ENCODE peak calls at places on chromosomes 12 and 14, in nine cellular contexts. One of them, this sample, is unnamed.

GRCh38 chr12:55724226-55724939 is 4.2 kb downstream of the RDH5 start:
- DNase-seq in fibroblast of lung: peak; percentile 60
- DNase-seq in upper lobe of left lung: no peak
- DNase-seq in HFF-Myc: no peak
- DNase-seq in IMR-90: peak; percentile 69
- DNase-seq in HepG2: peak; percentile 60
- DNase-seq in fibroblast of the aortic adventitia: peak; percentile 76
- DNase-seq in astrocyte of the spinal cord: peak; percentile 68
- DNase-seq in stomach: peak; percentile 76
- DNase-seq in this sample: no peak

GRCh38 chr14:51848120-51848519 is 12.3 kb upstream of the GNG2 start:
- DNase-seq in fibroblast of lung: no peak
- DNase-seq in fibroblast of the aortic adventitia: peak; percentile 39
- DNase-seq in astrocyte of the spinal cord: no peak
- DNase-seq in HepG2: no peak
- DNase-seq in HFF-Myc: no peak
- DNase-seq in stomach: no peak
- DNase-seq in upper lobe of left lung: no peak
- DNase-seq in IMR-90: no peak
- DNase-seq in this sample: no peak

GRCh38 chr12:95484524-95484923 is 10.6 kb downstream of the METAP2 start:
- DNase-seq in HepG2: no peak
- DNase-seq in IMR-90: peak; percentile 10
- DNase-seq in astrocyte of the spinal cord: peak; percentile 30
- DNase-seq in stomach: no peak
- DNase-seq in fibroblast of the aortic adventitia: peak; percentile 21
- DNase-seq in HFF-Myc: no peak
- DNase-seq in upper lobe of left lung: no peak
- DNase-seq in fibroblast of lung: peak; percentile 12
- DNase-seq in this sample: no peak

GRCh38 chr12:91204416-91204815 is 21.8 kb upstream of the DCN start:
- DNase-seq in IMR-90: peak; percentile 51
- DNase-seq in astrocyte of the spinal cord: no peak
- DNase-seq in fibroblast of lung: no peak
- DNase-seq in upper lobe of left lung: no peak
- DNase-seq in HepG2: no peak
- DNase-seq in fibroblast of the aortic adventitia: no peak
- DNase-seq in HFF-Myc: no peak
- DNase-seq in stomach: no peak
- DNase-seq in this sample: no peak

GRCh38 chr12:62436164-62436503 is 30.5 kb upstream of the MON2 start:
- DNase-seq in upper lobe of left lung: no peak
- DNase-seq in fibroblast of lung: no peak
- DNase-seq in HepG2: no peak
- DNase-seq in IMR-90: no peak
- DNase-seq in fibroblast of the aortic adventitia: no peak
- DNase-seq in stomach: no peak
- DNase-seq in astrocyte of the spinal cord: no peak
- DNase-seq in HFF-Myc: no peak
- DNase-seq in this sample: no peak

GRCh38 chr12:70849265-70849960 is 71.1 kb downstream of the PTPRR start:
- DNase-seq in stomach: no peak
- DNase-seq in HepG2: peak; percentile 2
- DNase-seq in IMR-90: peak; percentile 0
- DNase-seq in fibroblast of the aortic adventitia: peak; percentile 87
- DNase-seq in fibroblast of lung: peak; percentile 32
- DNase-seq in HFF-Myc: peak; percentile 2
- DNase-seq in astrocyte of the spinal cord: peak; percentile 20
- DNase-seq in upper lobe of left lung: no peak
- DNase-seq in this sample: no peak

GRCh38 chr14:95043732-95044462 is 113.4 kb downstream of the DICER1 start:
- DNase-seq in fibroblast of lung: no peak
- DNase-seq in stomach: no peak
- DNase-seq in HepG2: no peak
- DNase-seq in upper lobe of left lung: no peak
- DNase-seq in IMR-90: no peak
- DNase-seq in astrocyte of the spinal cord: no peak
- DNase-seq in fibroblast of the aortic adventitia: no peak
- DNase-seq in HFF-Myc: no peak
- DNase-seq in this sample: no peak

GRCh38 chr12:4819654-4820053 is 90.1 kb upstream of the KCNA1 start:
- DNase-seq in fibroblast of lung: peak; percentile 42
- DNase-seq in astrocyte of the spinal cord: no peak
- DNase-seq in fibroblast of the aortic adventitia: peak; percentile 40
- DNase-seq in HepG2: no peak
- DNase-seq in stomach: no peak
- DNase-seq in IMR-90: peak; percentile 13
- DNase-seq in upper lobe of left lung: no peak
- DNase-seq in HFF-Myc: no peak
- DNase-seq in this sample: no peak

GRCh38 chr14:67420102-67420739 is 8.3 kb upstream of the PLEK2 start:
- DNase-seq in HFF-Myc: no peak
- DNase-seq in fibroblast of lung: no peak
- DNase-seq in upper lobe of left lung: no peak
- DNase-seq in HepG2: peak; percentile 32
- DNase-seq in fibroblast of the aortic adventitia: no peak
- DNase-seq in IMR-90: no peak
- DNase-seq in stomach: no peak
- DNase-seq in astrocyte of the spinal cord: no peak
- DNase-seq in this sample: peak; percentile 33

GRCh38 chr12:94832780-94833760 is 170.4 kb downstream of the NDUFA12 start:
- DNase-seq in upper lobe of left lung: peak; percentile 13
- DNase-seq in HepG2: no peak
- DNase-seq in astrocyte of the spinal cord: peak; percentile 73
- DNase-seq in IMR-90: peak; percentile 1
- DNase-seq in HFF-Myc: no peak
- DNase-seq in fibroblast of lung: peak; percentile 36
- DNase-seq in fibroblast of the aortic adventitia: peak; percentile 70
- DNase-seq in stomach: no peak
- DNase-seq in this sample: no peak

GRCh38 chr14:30108975-30109700 is 181.5 kb upstream of the PRKD1 start:
- DNase-seq in astrocyte of the spinal cord: no peak
- DNase-seq in upper lobe of left lung: no peak
- DNase-seq in fibroblast of the aortic adventitia: no peak
- DNase-seq in HepG2: no peak
- DNase-seq in fibroblast of lung: peak; percentile 30
- DNase-seq in stomach: no peak
- DNase-seq in HFF-Myc: no peak
- DNase-seq in IMR-90: peak; percentile 80
- DNase-seq in this sample: no peak

GRCh38 chr14:60563113-60563512 is 54.2 kb downstream of the SIX6 start:
- DNase-seq in fibroblast of the aortic adventitia: peak; percentile 97
- DNase-seq in astrocyte of the spinal cord: peak; percentile 78
- DNase-seq in upper lobe of left lung: no peak
- DNase-seq in IMR-90: peak; percentile 74
- DNase-seq in HepG2: no peak
- DNase-seq in HFF-Myc: peak; percentile 42
- DNase-seq in fibroblast of lung: peak; percentile 69
- DNase-seq in stomach: no peak
- DNase-seq in this sample: no peak

DNA sequence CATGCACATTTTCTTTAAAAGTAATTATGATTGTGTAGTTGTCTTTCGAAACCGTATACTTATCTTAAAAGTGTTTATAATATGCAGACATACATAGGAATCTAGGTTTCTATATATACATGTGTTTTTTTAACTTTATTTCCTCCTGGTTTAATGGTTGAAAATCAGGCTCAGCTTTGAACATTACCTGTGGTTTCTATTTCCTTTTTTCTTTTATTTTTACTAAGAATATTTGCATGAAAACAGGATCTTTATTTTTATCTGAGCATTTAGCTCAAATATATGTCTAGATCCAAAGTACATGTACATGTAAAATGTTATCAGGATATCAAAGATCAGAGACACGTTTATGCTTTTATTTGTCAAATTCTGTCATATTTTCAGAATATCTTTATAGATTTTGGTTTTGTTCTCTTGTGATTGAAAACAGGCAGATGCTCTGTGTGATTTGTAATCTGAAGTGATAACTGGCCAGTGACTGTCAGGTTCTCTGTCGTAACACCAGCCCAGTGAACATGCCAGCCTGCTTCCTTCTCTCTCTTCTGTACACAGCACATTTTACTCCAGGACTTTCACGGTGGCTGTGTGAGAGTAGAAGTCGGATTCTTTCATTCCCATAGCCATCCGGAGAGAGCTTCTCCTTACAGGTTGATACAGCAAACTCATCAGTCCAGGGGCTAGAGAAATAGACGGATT is 13.7 kb downstream of the TCTN1 start:
- DNase-seq in astrocyte of the spinal cord: no peak
- DNase-seq in HFF-Myc: no peak
- DNase-seq in IMR-90: no peak
- DNase-seq in upper lobe of left lung: no peak
- DNase-seq in fibroblast of the aortic adventitia: no peak
- DNase-seq in stomach: no peak
- DNase-seq in HepG2: no peak
- DNase-seq in fibroblast of lung: no peak
- DNase-seq in this sample: no peak
- H3K4me3 ChIP-seq in astrocyte of the spinal cord: no peak overlapping the region
- H3K4me3 ChIP-seq in HFF-Myc: no peak overlapping the region
- H3K4me3 ChIP-seq in IMR-90: no peak overlapping the region
- H3K4me3 ChIP-seq in upper lobe of left lung: no peak overlapping the region
- H3K4me3 ChIP-seq in fibroblast of the aortic adventitia: no peak overlapping the region
- H3K4me3 ChIP-seq in stomach: no peak overlapping the region
- H3K4me3 ChIP-seq in HepG2: no peak overlapping the region
- H3K4me3 ChIP-seq in fibroblast of lung: no peak overlapping the region
- H3K4me3 ChIP-seq in this sample: no peak overlapping the region

GRCh38 chr12:1377117-1377516 is 217.3 kb downstream of the FBXL14 start:
- DNase-seq in astrocyte of the spinal cord: no peak
- DNase-seq in fibroblast of the aortic adventitia: no peak
- DNase-seq in HepG2: no peak
- DNase-seq in upper lobe of left lung: no peak
- DNase-seq in stomach: no peak
- DNase-seq in fibroblast of lung: no peak
- DNase-seq in IMR-90: no peak
- DNase-seq in HFF-Myc: no peak
- DNase-seq in this sample: no peak

GRCh38 chr12:1374296-1374695 is 220.1 kb downstream of the FBXL14 start:
- DNase-seq in HepG2: no peak
- DNase-seq in fibroblast of lung: peak; percentile 23
- DNase-seq in astrocyte of the spinal cord: peak; percentile 51
- DNase-seq in upper lobe of left lung: no peak
- DNase-seq in stomach: no peak
- DNase-seq in HFF-Myc: peak; percentile 64
- DNase-seq in fibroblast of the aortic adventitia: peak; percentile 85
- DNase-seq in IMR-90: peak; percentile 45
- DNase-seq in this sample: no peak

GRCh38 chr12:1377681-1378080 is 216.7 kb downstream of the FBXL14 start:
- DNase-seq in HFF-Myc: no peak
- DNase-seq in upper lobe of left lung: no peak
- DNase-seq in stomach: no peak
- DNase-seq in astrocyte of the spinal cord: no peak
- DNase-seq in HepG2: peak; percentile 5
- DNase-seq in fibroblast of lung: no peak
- DNase-seq in fibroblast of the aortic adventitia: no peak
- DNase-seq in IMR-90: no peak
- DNase-seq in this sample: no peak

GRCh38 chr12:1375323-1375722 is 219.1 kb downstream of the FBXL14 start:
- DNase-seq in fibroblast of the aortic adventitia: no peak
- DNase-seq in HepG2: no peak
- DNase-seq in stomach: no peak
- DNase-seq in astrocyte of the spinal cord: no peak
- DNase-seq in upper lobe of left lung: no peak
- DNase-seq in IMR-90: no peak
- DNase-seq in HFF-Myc: no peak
- DNase-seq in fibroblast of lung: no peak
- DNase-seq in this sample: no peak

DNA sequence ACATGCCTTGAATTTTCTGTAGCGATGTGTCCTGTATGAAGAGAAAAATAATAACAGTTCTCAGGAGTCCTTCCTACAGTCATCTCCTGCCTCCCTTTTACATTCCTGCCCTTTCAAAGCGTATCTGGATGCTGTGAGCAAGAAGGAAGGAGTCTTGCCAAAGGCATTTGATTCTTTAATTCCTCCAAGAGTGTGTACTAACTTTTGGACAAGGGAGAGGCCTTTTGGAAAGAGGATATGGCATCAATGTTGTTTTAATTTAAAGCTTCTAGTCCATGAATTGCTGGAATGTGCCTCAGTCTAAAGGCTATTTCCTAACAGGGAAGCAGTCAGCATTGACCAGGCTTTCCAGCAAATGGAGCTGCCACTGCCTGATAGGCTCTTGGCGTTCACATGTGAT is 220.5 kb downstream of the FBXL14 start:
- DNase-seq in fibroblast of the aortic adventitia: peak; percentile 97
- DNase-seq in stomach: no peak
- DNase-seq in fibroblast of lung: peak; percentile 47
- DNase-seq in astrocyte of the spinal cord: peak; percentile 40
- DNase-seq in HepG2: no peak
- DNase-seq in HFF-Myc: peak; percentile 65
- DNase-seq in IMR-90: peak; percentile 67
- DNase-seq in upper lobe of left lung: no peak
- DNase-seq in this sample: no peak
- H3K4me3 ChIP-seq in fibroblast of the aortic adventitia: no peak overlapping the region
- H3K4me3 ChIP-seq in stomach: no peak overlapping the region
- H3K4me3 ChIP-seq in fibroblast of lung: no peak overlapping the region
- H3K4me3 ChIP-seq in astrocyte of the spinal cord: no peak overlapping the region
- H3K4me3 ChIP-seq in HepG2: no peak overlapping the region
- H3K4me3 ChIP-seq in HFF-Myc: no peak overlapping the region
- H3K4me3 ChIP-seq in IMR-90: no peak overlapping the region
- H3K4me3 ChIP-seq in upper lobe of left lung: no peak overlapping the region
- H3K4me3 ChIP-seq in this sample: no peak overlapping the region

GRCh38 chr14:61928300-61928699 is 166.1 kb downstream of the SNAPC1 start:
- DNase-seq in stomach: no peak
- DNase-seq in fibroblast of lung: no peak
- DNase-seq in HepG2: no peak
- DNase-seq in astrocyte of the spinal cord: no peak
- DNase-seq in HFF-Myc: no peak
- DNase-seq in fibroblast of the aortic adventitia: no peak
- DNase-seq in IMR-90: no peak
- DNase-seq in upper lobe of left lung: no peak
- DNase-seq in this sample: no peak
- H3K4me3 ChIP-seq in stomach: no peak overlapping the region
- H3K4me3 ChIP-seq in fibroblast of lung: no peak overlapping the region
- H3K4me3 ChIP-seq in HepG2: no peak overlapping the region
- H3K4me3 ChIP-seq in astrocyte of the spinal cord: no peak overlapping the region
- H3K4me3 ChIP-seq in HFF-Myc: no peak overlapping the region
- H3K4me3 ChIP-seq in fibroblast of the aortic adventitia: no peak overlapping the region
- H3K4me3 ChIP-seq in IMR-90: peak overlapping the region; percentile 33
- H3K4me3 ChIP-seq in upper lobe of left lung: no peak overlapping the region
- H3K4me3 ChIP-seq in this sample: no peak overlapping the region

DNA sequence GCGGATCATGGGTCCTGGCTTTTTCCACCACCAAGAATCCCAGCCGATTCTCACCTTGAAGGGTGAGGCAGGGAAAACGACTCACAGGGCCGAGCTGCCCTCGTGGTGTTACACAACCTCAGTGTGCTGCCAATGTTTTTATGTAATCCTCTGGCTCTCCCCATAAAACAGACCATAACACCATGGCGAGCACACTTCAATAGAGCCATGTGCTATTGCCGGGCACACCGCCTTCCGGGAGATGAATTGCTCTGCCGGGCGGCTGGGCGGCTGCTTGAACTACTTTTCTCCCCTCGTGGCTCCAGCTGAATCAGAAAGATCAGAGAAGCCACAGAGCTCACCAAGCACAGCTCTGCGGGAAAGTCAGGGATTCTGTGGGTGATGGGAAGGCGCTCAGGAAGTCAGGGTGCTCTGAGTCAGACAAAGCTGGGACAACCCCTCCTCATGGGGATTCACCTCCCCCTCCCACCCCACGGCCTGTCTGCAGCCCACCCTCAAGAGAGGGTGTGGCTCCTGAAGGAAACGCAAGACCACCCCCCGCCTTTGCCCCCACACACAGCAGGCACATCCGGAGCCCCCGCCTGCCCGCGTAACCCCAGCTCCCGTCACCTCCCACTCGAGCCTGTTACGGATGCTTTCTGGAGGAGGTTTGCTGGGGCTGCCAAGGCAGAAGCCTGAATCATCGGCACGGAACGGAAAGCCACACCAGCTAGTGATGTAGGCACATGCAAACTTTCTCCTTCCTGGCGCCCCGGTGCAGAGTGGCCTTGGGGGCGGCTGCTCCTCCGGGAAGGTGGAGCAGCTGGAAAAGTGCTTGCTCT is 1.8 kb downstream of the GALNT9 start:
- DNase-seq in upper lobe of left lung: peak; percentile 60
- DNase-seq in IMR-90: peak; percentile 82
- DNase-seq in HepG2: no peak
- DNase-seq in astrocyte of the spinal cord: peak; percentile 82
- DNase-seq in stomach: no peak
- DNase-seq in fibroblast of lung: peak; percentile 90
- DNase-seq in fibroblast of the aortic adventitia: peak; percentile 87
- DNase-seq in HFF-Myc: peak; percentile 37
- DNase-seq in this sample: peak; percentile 50
- H3K4me3 ChIP-seq in upper lobe of left lung: no peak overlapping the region
- H3K4me3 ChIP-seq in IMR-90: no peak overlapping the region
- H3K4me3 ChIP-seq in HepG2: no peak overlapping the region
- H3K4me3 ChIP-seq in astrocyte of the spinal cord: no peak overlapping the region
- H3K4me3 ChIP-seq in stomach: no peak overlapping the region
- H3K4me3 ChIP-seq in fibroblast of lung: peak overlapping the region; percentile 4
- H3K4me3 ChIP-seq in fibroblast of the aortic adventitia: peak overlapping the region; percentile 39
- H3K4me3 ChIP-seq in HFF-Myc: peak overlapping the region; percentile 3
- H3K4me3 ChIP-seq in this sample: peak overlapping the region; percentile 24

This sample was measured in Jurkat, Clone E6-1.